ENCODE peak calls at places on chromosomes 6 and 20, in eight cellular contexts. A is stomach, I is GM10248, B is astrocyte of the spinal cord, N is AG04450, C is psoas muscle, W is AG09319, M is IMR-90. D is an unnamed sample.

GRCh38 chr6:135183532-135184440 is 2.7 kb downstream of the MYB start:
- DNase-seq in I (peak; percentile 64), M (peak; percentile 28), W (no peak), C (no peak), B (peak; percentile 45), A (peak; percentile 67), N (no peak), D (peak; percentile 61)

GRCh38 chr6:141103246-141103645 is 1029.5 kb upstream of the GJE1 start:
- DNase-seq in N (no peak), C (no peak), I (no peak), A (no peak), W (peak; percentile 10), B (peak; percentile 82), M (peak; percentile 59), D (no peak)

GRCh38 chr6:139376604-139377218 is 2.3 kb upstream of the CITED2 start:
- DNase-seq in A (peak; percentile 82), I (no peak), M (peak; percentile 41), N (no peak), B (peak; percentile 43), W (no peak), C (peak; percentile 39), D (no peak)

GRCh38 chr6:36292170-36292569 is 22.3 kb downstream of the PNPLA1 start:
- DNase-seq in C (no peak), M (no peak), N (no peak), B (no peak), W (no peak), I (no peak), A (no peak), D (no peak)

GRCh38 chr6:30613251-30614043 is 3.6 kb downstream of the PPP1R10 start:
- DNase-seq in C (no peak), W (no peak), M (peak; percentile 52), N (no peak), I (no peak), B (peak; percentile 21), A (no peak), D (no peak)

GRCh38 chr20:1810926-1811620 is 84.1 kb upstream of the SIRPA start:
- DNase-seq in B (peak; percentile 55), N (no peak), I (no peak), A (no peak), C (no peak), W (no peak), M (peak; percentile 72), D (no peak)

GRCh38 chr6:88302769-88303230 is 136.7 kb upstream of the CNR1 start:
- DNase-seq in B (peak; percentile 35), C (no peak), I (no peak), A (no peak), W (no peak), N (no peak), M (no peak), D (no peak)

GRCh38 chr6:15206887-15207286 is 39.0 kb upstream of the JARID2 start:
- DNase-seq in I (no peak), M (no peak), C (no peak), B (no peak), N (no peak), A (no peak), W (no peak), D (no peak)

GRCh38 chr6:18536693-18537092 is 149.5 kb downstream of the RNF144B start:
- DNase-seq in W (no peak), B (no peak), M (no peak), N (no peak), A (no peak), I (no peak), C (no peak), D (no peak)

GRCh38 chr20:46438156-46438750 is 31.8 kb upstream of the ELMO2 start:
- DNase-seq in B (peak; percentile 11), M (peak; percentile 32), N (no peak), W (no peak), I (peak; percentile 44), C (no peak), A (no peak), D (peak; percentile 50)

GRCh38 chr6:163405412-163406309 is 8.9 kb upstream of the QKI start:
- DNase-seq in N (no peak), W (no peak), C (peak; percentile 65), A (peak; percentile 69), I (peak; percentile 34), B (no peak), M (no peak), D (peak; percentile 54)

GRCh38 chr20:1830240-1830639 is 65.0 kb upstream of the SIRPA start:
- DNase-seq in W (peak; percentile 76), N (peak; percentile 94), B (peak; percentile 93), A (no peak), I (no peak), C (peak; percentile 76), M (peak; percentile 99), D (no peak)

GRCh38 chr6:35341557-35341956 is 801 bp upstream of the PPARD start:
- DNase-seq in N (no peak), M (no peak), W (no peak), C (no peak), A (no peak), B (no peak), I (no peak), D (peak; percentile 26)

GRCh38 chr6:51613558-51613957 is 473.9 kb downstream of the PKHD1 start:
- DNase-seq in B (no peak), A (no peak), C (no peak), M (no peak), N (no peak), I (no peak), W (no peak), D (no peak)

GRCh38 chr6:83008631-83009030 is 57.0 kb downstream of the UBE3D start:
- DNase-seq in C (no peak), I (no peak), M (no peak), W (no peak), N (no peak), A (no peak), B (no peak), D (no peak)

GRCh38 chr20:9051508-9051907 is 17.4 kb upstream of the PLCB4 start:
- DNase-seq in M (peak; percentile 99), W (peak; percentile 84), N (peak; percentile 94), A (no peak), I (no peak), B (peak; percentile 97), C (no peak), D (no peak)

GRCh38 chr6:130306377-130306776 is 59.4 kb upstream of the TMEM200A start:
- DNase-seq in C (no peak), A (no peak), B (no peak), I (no peak), W (no peak), M (peak; percentile 17), N (no peak), D (no peak)

GRCh38 chr6:23656257-23656731 is 469.7 kb upstream of the NRSN1 start:
- DNase-seq in N (no peak), B (no peak), W (no peak), C (no peak), I (no peak), M (no peak), A (no peak), D (no peak)

GRCh38 chr6:82525775-82526515 is 162.3 kb downstream of the TPBG start:
- DNase-seq in N (no peak), C (no peak), A (no peak), M (no peak), B (no peak), W (no peak), I (no peak), D (no peak)

GRCh38 chr20:13008761-13009681 is at the start of gene SPTLC3:
- DNase-seq in B (peak; percentile 66), W (no peak), M (peak; percentile 36), I (no peak), N (no peak), A (peak; percentile 48), C (peak; percentile 16), D (no peak)

DNA sequence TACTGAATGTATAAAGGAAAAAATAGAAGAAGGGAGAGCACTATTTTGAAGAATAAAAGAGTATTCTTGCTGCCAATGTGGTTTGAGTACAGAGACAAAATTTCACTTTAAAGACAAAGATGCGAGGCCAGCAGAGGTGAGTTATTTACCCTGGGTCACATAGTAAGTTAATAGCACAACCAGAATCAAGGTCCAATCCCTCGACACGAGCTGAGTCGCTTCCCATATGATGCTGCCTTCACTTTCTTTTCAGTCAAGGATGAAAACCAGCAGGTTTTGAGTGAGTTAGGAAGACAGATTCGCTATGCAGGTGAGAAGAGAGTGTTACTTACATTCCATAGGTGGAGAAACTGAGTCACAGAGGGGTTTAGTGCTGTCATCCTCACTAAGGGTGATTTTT is 75.8 kb downstream of the F13A1 start:
- DNase-seq in N (no peak), M (no peak), I (no peak), A (no peak), B (no peak), C (no peak), W (no peak), D (no peak)
- TF ChIP-seq CTCF in N (no peak), M (no peak), I (no peak), A (no peak), B (no peak), C (no peak), W (no peak), D (no peak)

DNA sequence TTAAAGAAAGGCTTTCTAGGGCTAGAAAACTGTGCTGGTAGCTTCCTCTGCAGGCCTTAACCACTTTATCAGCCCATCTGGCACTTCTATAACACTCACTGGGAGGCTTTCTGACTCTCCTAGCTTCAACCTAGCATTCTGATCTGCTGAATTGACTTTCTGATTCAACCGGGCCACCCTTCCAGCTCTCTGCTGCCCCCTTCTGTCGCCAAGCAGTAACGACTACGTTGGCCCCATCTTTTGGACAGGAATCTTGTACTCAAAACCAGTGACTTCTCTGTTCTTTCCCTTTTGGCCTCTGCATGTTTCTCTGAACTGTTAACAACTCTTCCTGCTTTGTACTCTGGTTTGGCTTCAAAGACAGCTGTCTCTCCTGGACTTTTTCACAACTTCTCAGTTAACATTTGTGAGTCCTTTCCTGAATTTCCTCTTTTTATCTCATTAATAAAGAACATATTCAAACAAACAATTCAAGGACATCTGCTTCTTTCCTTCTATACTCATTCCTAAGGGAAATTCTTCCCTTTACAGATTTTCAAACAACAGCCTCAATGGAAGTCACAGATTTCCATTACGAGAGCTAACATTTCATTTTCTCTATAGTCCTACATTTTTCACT is 43.9 kb upstream of the FAM135A start:
- DNase-seq in N (peak; percentile 26), B (peak; percentile 70), I (peak; percentile 63), W (peak; percentile 16), C (peak; percentile 36), A (peak; percentile 76), M (peak; percentile 68), D (peak; percentile 46)
- TF ChIP-seq CTCF in N (peak; percentile 93), B (peak; percentile 95), I (peak; percentile 88), W (peak; percentile 99), C (peak; percentile 89), A (peak; percentile 89), M (peak; percentile 91), D (peak; percentile 97)

GRCh38 chr20:21900431-21900830 is 195.0 kb downstream of the PAX1 start:
- DNase-seq in C (no peak), I (no peak), B (no peak), A (no peak), W (no peak), M (no peak), N (no peak), D (no peak)
- TF ChIP-seq CTCF in C (no peak), I (no peak), B (no peak), A (no peak), W (no peak), M (no peak), N (no peak), D (no peak)

DNA sequence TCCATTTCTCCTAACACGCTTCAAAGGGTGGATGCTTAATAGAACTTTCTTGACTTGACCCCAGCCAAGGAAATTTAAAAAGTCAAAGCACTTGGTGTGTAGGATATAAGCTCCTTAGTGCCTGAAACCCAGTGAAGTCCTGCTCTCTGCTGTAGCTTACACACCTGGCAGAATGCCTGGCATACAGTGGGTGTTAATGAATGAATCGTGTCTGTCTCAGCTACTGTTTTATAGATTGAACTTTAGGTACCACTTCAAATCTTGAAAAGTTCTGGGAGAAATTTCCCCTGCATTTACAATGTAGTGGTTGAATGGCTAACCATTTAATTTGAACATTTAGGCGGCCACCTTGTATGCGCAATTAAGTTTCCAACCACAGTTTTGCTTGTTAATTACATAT is 70.5 kb upstream of the ZNF217 start:
- DNase-seq in I (no peak), A (peak; percentile 39), M (no peak), N (no peak), C (no peak), W (no peak), B (no peak), D (no peak)
- TF ChIP-seq CTCF in I (no peak), A (no peak), M (no peak), N (no peak), C (no peak), W (no peak), B (no peak), D (no peak)